ENCODE peak calls at places on chromosomes 3 and 15, in four cellular contexts. A, Y, W and R are unnamed samples.

GRCh38 chr3:197297476-197298340 is 704 bp downstream of the DLG1 start:
- DNase-seq in A (peak; percentile 95), Y (peak; percentile 38), W (peak; percentile 93), R (no peak)

GRCh38 chr15:23415321-23415865 is 31.6 kb downstream of the GOLGA6L2 start:
- DNase-seq in A (no peak), Y (no peak), W (no peak), R (no peak)

GRCh38 chr3:45716790-45717336 is 27.7 kb downstream of the SACM1L start:
- DNase-seq in A (no peak), Y (no peak), W (no peak), R (no peak)

GRCh38 chr3:188286087-188286513 is 132.1 kb downstream of the LPP start:
- DNase-seq in A (no peak), Y (no peak), W (no peak), R (no peak)

GRCh38 chr3:36408146-36408545 is 27.8 kb downstream of the STAC start:
- DNase-seq in A (no peak), Y (no peak), W (no peak), R (no peak)

GRCh38 chr3:117865338-117865737 is 1155.8 kb downstream of the TUSC7 start:
- DNase-seq in A (no peak), Y (no peak), W (no peak), R (no peak)

GRCh38 chr15:56919708-56920637 is 1.5 kb downstream of the TCF12 start:
- DNase-seq in A (peak; percentile 69), Y (peak; percentile 22), W (peak; percentile 45), R (no peak)

GRCh38 chr3:128532007-128532983 is 39.3 kb upstream of the GATA2 start:
- DNase-seq in A (no peak), Y (no peak), W (no peak), R (no peak)

GRCh38 chr3:32436816-32437189 is 45.1 kb downstream of the CMTM7 start:
- DNase-seq in A (no peak), Y (no peak), W (no peak), R (no peak)